ENCODE peak calls at places on chromosomes 3 and 15, in nine cellular contexts. Y is NCI-H1105 treated with DMSO at 0.1 percent for 48 hours; X is lung; A is EL; O is activated CD4-positive, alpha-beta T cell treated with anti-CD3 and anti-CD28 coated beads for 1 hour; Z is activated T-cell treated with anti-CD3 and anti-CD28 coated beads for 1 hour; M is body of pancreas; E is CD8-positive, alpha-beta memory T cell; C is stimulated activated CD8-positive, alpha-beta memory T cell treated with anti-CD3 and anti-CD28 coated beads, Interleukin-12 subunit alpha, Interleukin-12 subunit beta, amount 100 ng/mL, for 1 hour. S is an unnamed sample.

GRCh38 chr15:89677381-89677780 is 1.8 kb downstream of the PLIN1 start:
- DNase-seq in Y (no peak), X (no peak), A (no peak), O (no peak), Z (no peak), M (no peak), E (no peak), C (no peak), S (no peak)

GRCh38 chr3:112751564-112751963 is 95.1 kb downstream of the CD200R1L start:
- DNase-seq in Y (no peak), X (no peak), A (no peak), O (no peak), Z (no peak), M (no peak), E (no peak), C (no peak), S (peak; percentile 44)

GRCh38 chr3:139629033-139629432 is 48.7 kb downstream of the NMNAT3 start:
- DNase-seq in Y (peak; percentile 12), X (no peak), A (peak; percentile 23), O (no peak), Z (no peak), M (no peak), E (no peak), C (no peak), S (no peak)

GRCh38 chr15:33956397-33956796 is 11.9 kb upstream of the CHRM5 start:
- DNase-seq in Y (no peak), X (no peak), A (no peak), O (no peak), Z (no peak), M (no peak), E (no peak), C (no peak), S (peak; percentile 66)

GRCh38 chr3:177491301-177492031 is 294.2 kb upstream of the TBL1XR1 start:
- DNase-seq in Y (no peak), X (no peak), A (peak; percentile 54), O (no peak), Z (no peak), M (no peak), E (no peak), C (no peak), S (no peak)

GRCh38 chr3:136728918-136729317 is 23.3 kb downstream of the STAG1 start:
- DNase-seq in Y (no peak), X (no peak), A (peak; percentile 89), O (no peak), Z (no peak), M (no peak), E (peak; percentile 14), C (no peak), S (peak; percentile 85)

GRCh38 chr15:95845862-95846515 is 484.5 kb upstream of the NR2F2 start:
- DNase-seq in Y (no peak), X (no peak), A (no peak), O (no peak), Z (no peak), M (no peak), E (no peak), C (no peak), S (no peak)

GRCh38 chr3:109355625-109356441 is 18.5 kb upstream of the DPPA4 start:
- DNase-seq in Y (no peak), X (no peak), A (no peak), O (no peak), Z (no peak), M (no peak), E (no peak), C (no peak), S (no peak)

GRCh38 chr3:155386817-155387403 is 93.4 kb upstream of the STRIT1 start:
- DNase-seq in Y (no peak), X (no peak), A (no peak), O (no peak), Z (no peak), M (no peak), E (no peak), C (no peak), S (no peak)

GRCh38 chr15:68849477-68849876 is 28.8 kb upstream of the ANP32A start:
- DNase-seq in Y (no peak), X (no peak), A (no peak), O (no peak), Z (no peak), M (no peak), E (no peak), C (no peak), S (no peak)

GRCh38 chr3:94336076-94336741 is 273.3 kb downstream of the NSUN3 start:
- DNase-seq in Y (peak; percentile 48), X (no peak), A (peak; percentile 37), O (no peak), Z (no peak), M (no peak), E (no peak), C (no peak), S (peak; percentile 47)

GRCh38 chr3:115982629-115983028 is 359.3 kb downstream of the GAP43 start:
- DNase-seq in Y (no peak), X (no peak), A (no peak), O (no peak), Z (no peak), M (no peak), E (no peak), C (no peak), S (no peak)

GRCh38 chr15:70039917-70040316 is 57.8 kb downstream of the TLE3 start:
- DNase-seq in Y (no peak), X (no peak), A (no peak), O (no peak), Z (no peak), M (no peak), E (no peak), C (no peak), S (no peak)

GRCh38 chr15:96122077-96123027 is 208.1 kb upstream of the NR2F2 start:
- DNase-seq in Y (no peak), X (no peak), A (peak; percentile 50), O (no peak), Z (no peak), M (no peak), E (no peak), C (no peak), S (peak; percentile 25)

GRCh38 chr3:168589376-168589775 is 493.7 kb upstream of the GOLIM4 start:
- DNase-seq in Y (no peak), X (no peak), A (no peak), O (no peak), Z (no peak), M (no peak), E (no peak), C (no peak), S (no peak)

GRCh38 chr3:115340586-115340985 is 193.5 kb upstream of the ZBTB20 start:
- DNase-seq in Y (no peak), X (no peak), A (no peak), O (no peak), Z (no peak), M (no peak), E (no peak), C (no peak), S (no peak)

GRCh38 chr15:33963831-33964664 is 4.2 kb upstream of the CHRM5 start:
- DNase-seq in Y (peak; percentile 30), X (no peak), A (peak; percentile 41), O (no peak), Z (no peak), M (no peak), E (no peak), C (no peak), S (peak; percentile 29)

GRCh38 chr3:101861978-101862421 is 12.7 kb downstream of the NFKBIZ start:
- DNase-seq in Y (no peak), X (no peak), A (no peak), O (no peak), Z (no peak), M (no peak), E (no peak), C (no peak), S (no peak)

GRCh38 chr3:40608091-40608490 is 83.3 kb downstream of the ZNF621 start:
- DNase-seq in Y (no peak), X (no peak), A (no peak), O (no peak), Z (no peak), M (no peak), E (no peak), C (no peak), S (no peak)

GRCh38 chr15:82877825-82878224 is 68.4 kb downstream of the WHAMM start:
- DNase-seq in Y (no peak), X (no peak), A (no peak), O (no peak), Z (no peak), M (no peak), E (no peak), C (no peak), S (no peak)

S was measured in astrocyte.